ENCODE peak calls at places on chromosome 9, in four cellular contexts. A, D, Z and X are unnamed samples.

GRCh38 chr9:107742531-107743309 is 253.2 kb upstream of the KLF4 start:
- DNase-seq in Z (no peak), D (no peak), A (no peak), X (no peak)

GRCh38 chr9:128216781-128217553 is 13.8 kb downstream of the DNM1 start:
- DNase-seq in A (no peak), D (no peak), Z (no peak), X (peak; percentile 46)

GRCh38 chr9:120477534-120478001 is 102.4 kb downstream of the CDK5RAP2 start:
- DNase-seq in Z (peak; percentile 28), D (peak; percentile 54), A (peak; percentile 72), X (peak; percentile 86)

GRCh38 chr9:135344523-135344901 is 135.1 kb upstream of the PPP1R26 start:
- DNase-seq in D (no peak), Z (no peak), A (no peak), X (no peak)

GRCh38 chr9:92176068-92176799 is 61.0 kb upstream of the SPTLC1 start:
- DNase-seq in Z (peak; percentile 10), D (no peak), A (no peak), X (no peak)

GRCh38 chr9:129555512-129556203 is 65.2 kb downstream of the C9orf50 start:
- DNase-seq in D (no peak), A (no peak), Z (no peak), X (no peak)

GRCh38 chr9:749712-750111 is 91.8 kb upstream of the DMRT1 start:
- DNase-seq in A (no peak), D (no peak), Z (peak; percentile 26), X (no peak)

GRCh38 chr9:37422289-37423104 is at the start of gene GRHPR:
- DNase-seq in A (no peak), Z (peak; percentile 85), D (peak; percentile 84), X (peak; percentile 78)

GRCh38 chr9:2109066-2109650 is 94.0 kb downstream of the SMARCA2 start:
- DNase-seq in D (no peak), Z (no peak), A (peak; percentile 61), X (peak; percentile 13)

GRCh38 chr9:129620669-129621295 is at the start of gene C9orf50:
- DNase-seq in A (no peak), D (no peak), Z (no peak), X (peak; percentile 39)

GRCh38 chr9:134537891-134538520 is 103.6 kb upstream of the COL5A1 start:
- DNase-seq in D (no peak), Z (no peak), A (no peak), X (no peak)

GRCh38 chr9:34256104-34256503 is 73.0 kb downstream of the KIF24 start:
- DNase-seq in A (no peak), D (peak; percentile 20), Z (peak; percentile 34), X (peak; percentile 41)

GRCh38 chr9:121811140-121811539 is 159.7 kb downstream of the DAB2IP start:
- DNase-seq in A (no peak), D (no peak), Z (no peak), X (no peak)

GRCh38 chr9:74674077-74674476 is 176.9 kb downstream of the RORB start:
- DNase-seq in A (no peak), Z (no peak), D (no peak), X (no peak)

GRCh38 chr9:38439916-38440301 is 15.7 kb upstream of the IGFBPL1 start:
- DNase-seq in Z (no peak), A (no peak), D (no peak), X (no peak)

GRCh38 chr9:107989544-107989943 is 500.0 kb upstream of the KLF4 start:
- DNase-seq in Z (no peak), A (peak; percentile 10), D (no peak), X (no peak)

DNA sequence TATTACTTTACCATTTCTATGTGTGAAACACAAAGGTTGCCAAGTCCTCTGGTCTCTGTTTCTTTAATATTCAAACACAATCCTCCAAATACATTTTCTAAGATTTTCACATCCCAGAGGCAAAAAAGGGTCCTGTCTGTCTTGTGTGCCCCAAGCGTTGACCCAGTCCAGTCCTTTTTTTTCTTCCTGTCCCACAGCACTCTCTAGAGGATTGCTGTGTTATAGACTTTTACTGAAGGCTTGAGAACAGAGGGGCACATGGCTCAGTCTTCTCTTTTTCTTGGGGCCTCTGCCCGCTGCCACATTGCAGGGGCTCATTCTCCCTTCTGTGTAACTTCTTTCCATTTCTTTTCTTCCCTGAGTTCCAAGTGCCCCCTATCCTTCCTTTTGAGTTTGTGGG is 78.6 kb upstream of the SLC28A3 start:
- DNase-seq in Z (no peak), A (no peak), D (no peak), X (no peak)
- TF ChIP-seq CTCF in Z (peak; percentile 10), A (no peak), D (no peak), X (no peak)

DNA sequence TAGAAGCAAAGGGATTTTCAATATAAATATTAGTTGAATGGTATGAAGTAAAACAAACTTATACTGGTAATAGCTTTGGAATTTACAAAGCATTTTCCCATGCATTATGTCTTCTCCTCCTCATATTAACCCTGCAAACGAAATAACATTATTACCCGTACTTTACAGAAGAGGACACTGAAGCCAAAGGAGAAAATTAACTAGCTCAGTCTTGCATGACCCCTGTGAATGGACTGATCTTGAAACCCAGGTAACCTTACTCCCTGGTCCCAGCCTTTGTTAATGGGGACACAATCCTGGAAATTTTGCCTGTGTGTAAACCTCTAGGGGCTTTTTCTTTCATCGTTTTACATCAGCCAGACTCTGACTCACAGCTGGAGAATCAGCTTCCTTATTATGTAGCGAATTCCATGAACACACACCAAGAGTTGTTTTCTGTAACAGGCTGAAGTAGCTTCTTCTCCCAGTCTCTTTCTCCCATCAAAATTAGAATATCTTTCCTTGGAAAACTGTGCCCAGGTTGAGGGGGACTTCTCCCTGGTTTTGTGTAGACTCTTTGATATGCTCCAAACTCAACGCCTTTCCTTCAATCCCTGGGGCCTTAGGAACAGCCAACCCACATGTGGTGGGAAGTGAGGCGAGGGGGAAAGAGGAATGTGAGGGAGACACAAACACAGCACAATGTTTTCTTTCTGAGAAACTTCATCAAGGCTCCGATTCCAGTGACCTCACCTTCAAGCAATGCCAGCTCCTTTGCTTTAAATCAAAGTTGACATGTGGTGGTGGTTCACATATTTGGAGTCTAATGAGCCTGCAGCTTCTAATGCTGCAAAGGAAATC is 480.9 kb upstream of the PAPPA start:
- DNase-seq in Z (no peak), A (peak; percentile 95), D (peak; percentile 84), X (peak; percentile 86)
- H3K4me3 ChIP-seq in Z (no peak overlapping the region), A (no peak overlapping the region), D (no peak overlapping the region), X (no peak overlapping the region)

GRCh38 chr9:79603222-79603925 is 31.6 kb downstream of the TLE4 start:
- DNase-seq in Z (no peak), D (no peak), A (no peak), X (no peak)
- TF ChIP-seq CTCF in Z (no peak), D (no peak), A (no peak), X (no peak)

GRCh38 chr9:124263800-124264426 is 6.2 kb downstream of the NEK6 start:
- DNase-seq in A (no peak), D (no peak), Z (no peak), X (no peak)
- H3K4me3 ChIP-seq in A (no peak overlapping the region), D (no peak overlapping the region), Z (peak overlapping the region; percentile 42), X (no peak overlapping the region)